ENCODE peak calls at places on chromosomes 3 and 15, in seven cellular contexts. K is CD8-positive, alpha-beta memory T cell; J is NT2/D1; H is H9; E is esophagus muscularis mucosa; D is A549; A is mucosa of descending colon. B is an unnamed sample.

GRCh38 chr3:194687638-194688206 is 2.0 kb downstream of the FAM43A start:
- DNase-seq in D (peak; percentile 76), J (no peak), H (peak; percentile 94), K (peak; percentile 62), A (peak; percentile 85), E (no peak), B (peak; percentile 79)

GRCh38 chr3:95626107-95626506 is 1188.3 kb upstream of the EPHA6 start:
- DNase-seq in K (no peak), H (no peak), D (no peak), E (no peak), A (no peak), J (no peak), B (no peak)

GRCh38 chr15:65952425-65953053 is 83.2 kb downstream of the RAB11A start:
- DNase-seq in J (peak; percentile 68), E (no peak), K (no peak), H (peak; percentile 74), A (no peak), D (peak; percentile 58), B (no peak)

GRCh38 chr15:65835452-65835851 is 33.8 kb upstream of the RAB11A start:
- DNase-seq in A (no peak), E (no peak), D (no peak), J (no peak), H (no peak), K (no peak), B (no peak)

GRCh38 chr3:67329358-67329757 is 325.1 kb downstream of the SUCLG2 start:
- DNase-seq in H (no peak), D (no peak), J (no peak), A (no peak), K (no peak), E (no peak), B (no peak)

GRCh38 chr15:22855791-22856190 is 17.3 kb downstream of the NIPA2 start:
- DNase-seq in E (no peak), D (no peak), J (no peak), K (no peak), A (no peak), H (no peak), B (no peak)

GRCh38 chr3:160106905-160107861 is 118.0 kb upstream of the C3orf80 start:
- DNase-seq in D (peak; percentile 40), J (no peak), E (no peak), K (no peak), A (peak; percentile 49), H (no peak), B (peak; percentile 57)

GRCh38 chr3:63998852-63999754 is 24.2 kb downstream of the PSMD6 start:
- DNase-seq in K (no peak), J (no peak), H (no peak), D (no peak), E (no peak), A (no peak), B (no peak)

GRCh38 chr15:47293763-47294162 is 423.5 kb upstream of the SEMA6D start:
- DNase-seq in J (no peak), E (no peak), D (no peak), H (no peak), K (no peak), A (peak; percentile 25), B (no peak)

GRCh38 chr3:8604006-8604405 is 40.6 kb downstream of the SSUH2 start:
- DNase-seq in D (no peak), A (no peak), K (no peak), J (no peak), H (no peak), E (no peak), B (no peak)

GRCh38 chr15:58361291-58361759 is 70.5 kb upstream of the LIPC start:
- DNase-seq in D (no peak), A (no peak), H (no peak), E (peak; percentile 39), J (no peak), K (no peak), B (no peak)

GRCh38 chr15:76753131-76753530 is 152.0 kb downstream of the SCAPER start:
- DNase-seq in A (no peak), K (no peak), H (no peak), E (no peak), J (no peak), D (no peak), B (no peak)

GRCh38 chr15:75655911-75656310 is 8.2 kb downstream of the SNX33 start:
- DNase-seq in D (no peak), E (no peak), J (no peak), K (no peak), A (no peak), H (no peak), B (no peak)

GRCh38 chr3:179091113-179091512 is 19.5 kb upstream of the ZMAT3 start:
- DNase-seq in H (no peak), K (no peak), D (no peak), E (no peak), A (no peak), J (no peak), B (no peak)

GRCh38 chr15:78208887-78209645 is 25.3 kb downstream of the ACSBG1 start:
- DNase-seq in D (no peak), A (peak; percentile 53), J (no peak), K (no peak), H (peak; percentile 26), E (no peak), B (peak; percentile 37)

GRCh38 chr3:129702934-129703712 is 96.6 kb upstream of the PLXND1 start:
- DNase-seq in D (peak; percentile 29), E (no peak), J (no peak), K (no peak), A (no peak), H (no peak), B (no peak)

GRCh38 chr3:118641608-118642007 is 393.0 kb downstream of the IGSF11 start:
- DNase-seq in J (peak; percentile 55), K (no peak), E (no peak), A (no peak), H (peak; percentile 86), D (peak; percentile 1), B (no peak)

GRCh38 chr3:11532865-11533490 is 110.7 kb downstream of the VGLL4 start:
- DNase-seq in J (no peak), H (no peak), K (no peak), D (no peak), A (no peak), E (no peak), B (no peak)

GRCh38 chr3:51975857-51976549 is 1.1 kb downstream of the ABHD14A start:
- DNase-seq in H (peak; percentile 65), K (no peak), J (no peak), A (peak; percentile 81), E (no peak), D (no peak), B (peak; percentile 62)

GRCh38 chr15:63371297-63371918 is 10.2 kb downstream of the CA12 start:
- DNase-seq in A (no peak), K (no peak), E (no peak), J (no peak), D (peak; percentile 70), H (no peak), B (no peak)

GRCh38 chr3:47193871-47194859 is 30.3 kb upstream of the SETD2 start:
- DNase-seq in D (no peak), K (no peak), A (no peak), J (no peak), E (no peak), H (no peak), B (no peak)

GRCh38 chr3:139241783-139242182 is 102.0 kb upstream of the MRPS22 start:
- DNase-seq in D (no peak), K (no peak), A (no peak), H (no peak), E (no peak), J (no peak), B (no peak)

GRCh38 chr15:74384566-74385441 is 17.4 kb upstream of the CYP11A1 start:
- DNase-seq in D (peak; percentile 28), K (peak; percentile 39), A (peak; percentile 38), H (no peak), J (no peak), E (no peak), B (peak; percentile 46)

GRCh38 chr3:173739716-173740115 is 342.2 kb downstream of the NLGN1 start:
- DNase-seq in E (no peak), J (no peak), A (no peak), H (no peak), D (no peak), K (no peak), B (no peak)

GRCh38 chr15:39549912-39550311 is 31.0 kb upstream of the THBS1 start:
- DNase-seq in K (no peak), H (no peak), E (peak; percentile 91), A (no peak), D (no peak), J (no peak), B (no peak)

GRCh38 chr3:123815981-123816380 is 68.2 kb downstream of the MYLK start:
- DNase-seq in J (no peak), E (peak; percentile 90), K (no peak), D (no peak), H (no peak), A (no peak), B (no peak)
- H3K4me1 ChIP-seq in J (no peaks in the 10 kb centered on the region), E (peaks cover 29% of the 10 kb centered on the region), K (no peaks in the 10 kb centered on the region), D (peaks cover 3% of the 10 kb centered on the region), H (no peaks in the 10 kb centered on the region), A (no peaks in the 10 kb centered on the region), B (peaks cover 14% of the 10 kb centered on the region)

GRCh38 chr3:30551927-30552326 is 54.5 kb upstream of the TGFBR2 start:
- DNase-seq in H (no peak), K (no peak), E (no peak), D (no peak), A (no peak), J (no peak), B (no peak)
- H3K4me1 ChIP-seq in H (peaks cover 12% of the 10 kb centered on the region), K (no peaks in the 10 kb centered on the region), E (no peaks in the 10 kb centered on the region), D (peaks cover 31% of the 10 kb centered on the region), A (no peaks in the 10 kb centered on the region), J (no peaks in the 10 kb centered on the region), B (no peaks in the 10 kb centered on the region)

GRCh38 chr15:100200287-100200772 is 141.4 kb downstream of the ADAMTS17 start:
- DNase-seq in D (no peak), E (no peak), A (peak; percentile 58), K (no peak), J (no peak), H (no peak), B (no peak)
- H3K4me1 ChIP-seq in D (no peaks in the 10 kb centered on the region), E (no peaks in the 10 kb centered on the region), A (peaks cover 28% of the 10 kb centered on the region), K (peaks cover 21% of the 10 kb centered on the region), J (no peaks in the 10 kb centered on the region), H (no peaks in the 10 kb centered on the region), B (no peaks in the 10 kb centered on the region)

DNA sequence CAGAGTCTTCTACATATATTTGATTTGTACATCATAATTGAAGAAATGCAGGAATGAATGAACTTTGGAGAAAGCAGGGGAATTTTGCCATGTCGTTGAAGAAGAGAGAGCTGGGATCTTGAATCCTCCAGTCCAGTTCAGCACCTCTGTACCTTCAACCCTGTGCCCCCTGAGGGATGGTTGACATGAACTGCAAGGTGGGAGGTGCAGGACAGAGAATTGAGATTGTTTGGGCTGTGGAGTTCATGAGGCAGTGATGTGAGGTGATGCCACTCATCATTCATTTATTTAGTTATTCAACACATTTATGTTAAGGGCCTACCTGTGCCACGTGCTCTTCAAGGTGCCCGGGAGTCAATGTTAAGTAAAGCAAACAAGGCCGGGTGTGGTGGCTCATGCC is 104.6 kb downstream of the ARNT2 start:
- DNase-seq in D (no peak), K (no peak), J (no peak), E (peak; percentile 60), H (no peak), A (no peak), B (no peak)
- H3K4me1 ChIP-seq in D (peaks cover 11% of the 10 kb centered on the region), K (no peaks in the 10 kb centered on the region), J (no peaks in the 10 kb centered on the region), E (peaks cover 22% of the 10 kb centered on the region), H (no peaks in the 10 kb centered on the region), A (no peaks in the 10 kb centered on the region), B (no peaks in the 10 kb centered on the region)

GRCh38 chr3:106083854-106084253 is 215.0 kb upstream of the CBLB start:
- DNase-seq in J (no peak), A (no peak), K (no peak), E (no peak), D (no peak), H (no peak), B (no peak)
- H3K4me1 ChIP-seq in J (no peaks in the 10 kb centered on the region), A (no peaks in the 10 kb centered on the region), K (no peaks in the 10 kb centered on the region), E (no peaks in the 10 kb centered on the region), D (peaks cover 15% of the 10 kb centered on the region), H (no peaks in the 10 kb centered on the region), B (peaks cover 3% of the 10 kb centered on the region)

GRCh38 chr3:71117572-71118247 is 465.8 kb downstream of the FOXP1 start:
- DNase-seq in J (no peak), D (no peak), A (no peak), K (no peak), H (no peak), E (no peak), B (no peak)
- H3K4me1 ChIP-seq in J (no peaks in the 10 kb centered on the region), D (peaks cover 38% of the 10 kb centered on the region), A (peaks cover 30% of the 10 kb centered on the region), K (peaks cover 54% of the 10 kb centered on the region), H (peaks cover 4% of the 10 kb centered on the region), E (peaks cover 88% of the 10 kb centered on the region), B (peaks cover 39% of the 10 kb centered on the region)

B was measured in stomach.